ENCODE peak calls at places on chromosomes 16 and 17, in eight cellular contexts. R is tibial artery, L is cardiac fibroblast, A is breast epithelium, C is sigmoid colon, V is nephron progenitor cell, J is glutamatergic neuron, T is choroid plexus epithelial cell. N is an unnamed sample.

GRCh38 chr16:11621920-11622651 is 35.4 kb upstream of the LITAF start:
- DNase-seq in R (no peak), L (no peak), A (no peak), C (no peak), V (peak; percentile 33), J (peak; percentile 60), T (no peak), N (no peak)

GRCh38 chr16:75555213-75555706 is 792 bp downstream of the TMEM231 start:
- DNase-seq in R (peak; percentile 76), L (peak; percentile 93), A (peak; percentile 74), C (peak; percentile 91), V (peak; percentile 82), J (peak; percentile 89), T (peak; percentile 91), N (no peak)

GRCh38 chr17:57531078-57531477 is 214.0 kb downstream of the CCDC182 start:
- DNase-seq in R (no peak), L (no peak), A (no peak), C (no peak), V (no peak), J (no peak), T (no peak), N (no peak)

GRCh38 chr17:58913971-58914769 is 158.5 kb downstream of the PPM1E start:
- DNase-seq in R (no peak), L (peak; percentile 49), A (no peak), C (no peak), V (no peak), J (no peak), T (peak; percentile 68), N (no peak)

GRCh38 chr17:57649731-57650484 is 95.2 kb downstream of the CCDC182 start:
- DNase-seq in R (no peak), L (peak; percentile 17), A (no peak), C (no peak), V (no peak), J (no peak), T (peak; percentile 74), N (no peak)

GRCh38 chr17:72366626-72367025 is 245.8 kb downstream of the SOX9 start:
- DNase-seq in R (no peak), L (no peak), A (no peak), C (no peak), V (no peak), J (no peak), T (no peak), N (no peak)

GRCh38 chr16:66878067-66878466 is 2.2 kb upstream of the PDP2 start:
- DNase-seq in R (no peak), L (no peak), A (no peak), C (no peak), V (no peak), J (no peak), T (peak; percentile 28), N (no peak)

GRCh38 chr17:11598274-11599221 is at the start of gene DNAH9:
- DNase-seq in R (peak; percentile 95), L (peak; percentile 55), A (peak; percentile 99), C (peak; percentile 97), V (peak; percentile 99), J (peak; percentile 98), T (peak; percentile 22), N (no peak)

GRCh38 chr16:20404637-20405036 is at the start of gene PDILT:
- DNase-seq in R (no peak), L (no peak), A (no peak), C (no peak), V (no peak), J (no peak), T (no peak), N (no peak)

GRCh38 chr17:36094746-36095145 is 4.8 kb upstream of the CCL3 start:
- DNase-seq in R (no peak), L (no peak), A (no peak), C (no peak), V (no peak), J (no peak), T (no peak), N (no peak)

GRCh38 chr16:55559233-55559632 is 7.3 kb upstream of the CAPNS2 start:
- DNase-seq in R (no peak), L (peak; percentile 65), A (no peak), C (no peak), V (no peak), J (no peak), T (peak; percentile 47), N (no peak)

GRCh38 chr17:64500923-64501765 is 4.3 kb upstream of the POLG2 start:
- DNase-seq in R (no peak), L (no peak), A (no peak), C (no peak), V (no peak), J (no peak), T (no peak), N (no peak)

GRCh38 chr16:17832738-17833137 is 362.0 kb upstream of the XYLT1 start:
- DNase-seq in R (no peak), L (no peak), A (no peak), C (no peak), V (no peak), J (no peak), T (no peak), N (no peak)

GRCh38 chr17:66835476-66835875 is 559 bp downstream of the CACNG5 start:
- DNase-seq in R (no peak), L (no peak), A (no peak), C (peak; percentile 35), V (no peak), J (no peak), T (no peak), N (no peak)

GRCh38 chr17:64084086-64084939 is 45.6 kb downstream of the ERN1 start:
- DNase-seq in R (peak; percentile 29), L (peak; percentile 59), A (no peak), C (no peak), V (no peak), J (no peak), T (no peak), N (peak; percentile 58)

GRCh38 chr16:72783716-72784320 is 264.1 kb downstream of the ZFHX3 start:
- DNase-seq in R (no peak), L (peak; percentile 18), A (no peak), C (no peak), V (no peak), J (no peak), T (peak; percentile 71), N (no peak)

GRCh38 chr17:38925263-38925995 is at the start of gene LASP1NB:
- DNase-seq in R (no peak), L (peak; percentile 70), A (no peak), C (no peak), V (peak; percentile 65), J (peak; percentile 52), T (peak; percentile 68), N (no peak)

GRCh38 chr16:58488531-58488930 is 11.4 kb upstream of the NDRG4 start:
- DNase-seq in R (no peak), L (no peak), A (no peak), C (no peak), V (no peak), J (no peak), T (no peak), N (no peak)

GRCh38 chr16:51407921-51408320 is 256.9 kb upstream of the SALL1 start:
- DNase-seq in R (no peak), L (no peak), A (no peak), C (no peak), V (no peak), J (no peak), T (no peak), N (no peak)

GRCh38 chr17:29614345-29615047 is 8.2 kb downstream of the CORO6 start:
- DNase-seq in R (no peak), L (no peak), A (no peak), C (no peak), V (no peak), J (no peak), T (no peak), N (no peak)

GRCh38 chr17:5821057-5821456 is 236.7 kb upstream of the NLRP1 start:
- DNase-seq in R (no peak), L (no peak), A (no peak), C (no peak), V (no peak), J (no peak), T (no peak), N (no peak)

GRCh38 chr17:41322264-41322902 is 6.9 kb upstream of the KRTAP17-1 start:
- DNase-seq in R (no peak), L (peak; percentile 67), A (no peak), C (no peak), V (no peak), J (no peak), T (peak; percentile 86), N (no peak)

GRCh38 chr17:28954886-28955285 is 3.6 kb upstream of the PHF12 start:
- DNase-seq in R (no peak), L (no peak), A (no peak), C (peak; percentile 57), V (no peak), J (no peak), T (no peak), N (no peak)

GRCh38 chr16:88628512-88628974 is 9.8 kb upstream of the IL17C start:
- DNase-seq in R (no peak), L (no peak), A (no peak), C (no peak), V (peak; percentile 45), J (peak; percentile 74), T (peak; percentile 26), N (no peak)
- TF ChIP-seq CTCF in R (no peak), L (peak; percentile 49), A (no peak), C (no peak), V (peak; percentile 44), J (peak; percentile 60), T (peak; percentile 55), N (peak; percentile 33)

GRCh38 chr17:19785854-19786253 is 37.8 kb upstream of the ALDH3A1 start:
- DNase-seq in R (no peak), L (no peak), A (no peak), C (no peak), V (no peak), J (no peak), T (peak; percentile 16), N (no peak)
- TF ChIP-seq CTCF in R (no peak), L (no peak), A (no peak), C (no peak), V (no peak), J (no peak), T (peak; percentile 44), N (no peak)

GRCh38 chr17:83119987-83120864 is 40.8 kb downstream of the METRNL start:
- DNase-seq in R (no peak), L (no peak), A (no peak), C (no peak), V (no peak), J (peak; percentile 23), T (no peak), N (peak; percentile 78)
- TF ChIP-seq CTCF in R (no peak), L (no peak), A (no peak), C (no peak), V (no peak), J (no peak), T (no peak), N (no peak)

DNA sequence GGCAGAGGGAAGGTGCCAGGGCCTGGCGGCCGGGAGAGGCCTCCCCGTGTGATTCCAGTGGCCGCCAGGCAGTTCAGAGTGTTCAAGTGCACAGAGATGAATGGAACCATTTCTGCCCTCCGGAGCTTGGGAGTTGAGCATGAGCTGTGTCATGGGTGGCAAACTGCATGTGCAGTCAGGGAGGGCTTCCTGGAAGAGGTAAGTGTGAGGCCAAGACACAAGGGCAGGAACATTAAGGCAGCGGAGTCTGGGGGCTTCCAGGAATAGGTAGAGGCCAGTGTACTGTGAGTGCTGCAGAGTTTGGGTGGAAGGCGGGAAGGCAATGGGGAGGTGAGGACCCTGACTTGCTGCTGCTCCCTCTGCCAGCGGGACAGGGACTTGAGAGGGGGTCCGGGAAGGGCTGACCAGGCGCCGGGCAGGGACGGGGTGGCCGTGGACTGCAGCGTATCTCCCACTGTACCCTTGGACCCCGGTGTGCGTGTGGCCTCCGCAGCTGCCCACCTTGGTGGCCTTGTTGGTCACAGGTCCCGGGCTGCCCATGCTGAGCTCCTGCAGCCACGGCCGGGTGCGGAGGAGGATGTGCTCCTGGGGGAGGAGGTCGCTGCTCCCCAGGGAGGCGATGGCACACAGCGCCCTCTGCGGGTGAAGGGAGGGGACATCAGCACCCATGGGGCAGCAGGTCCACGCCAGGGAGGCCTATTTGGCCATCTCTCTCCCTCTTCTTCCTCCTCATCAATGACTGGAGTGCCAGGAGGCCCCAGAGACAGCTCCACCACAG is 7.5 kb upstream of the CEP131 start:
- DNase-seq in R (no peak), L (no peak), A (no peak), C (no peak), V (no peak), J (peak; percentile 16), T (no peak), N (no peak)
- TF ChIP-seq CTCF in R (no peak), L (peak; percentile 29), A (no peak), C (no peak), V (peak; percentile 29), J (no peak), T (peak; percentile 51), N (peak; percentile 56)